ENCODE peak calls at places on chromosome 4, in four cellular contexts. One of them, this sample, is unnamed.

GRCh38 chr4:99485212-99485611 is 25.6 kb upstream of the C4orf17 start:
- ATAC-seq in GM23338: no peak
- ATAC-seq in Panc1: no peak
- ATAC-seq in stimulated activated naive CD8-positive, alpha-beta T cell treated with anti-CD3 and anti-CD28 coated beads, Interleukin-15, Interleukin-2, amounts not matched to agents 100 U/mL and 50 U/mL, for 24 hours: no peak
- ATAC-seq in this sample: no peak

GRCh38 chr4:43243433-43244116 is 351.1 kb downstream of the GRXCR1 start:
- ATAC-seq in stimulated activated naive CD8-positive, alpha-beta T cell treated with anti-CD3 and anti-CD28 coated beads, Interleukin-15, Interleukin-2, amounts not matched to agents 100 U/mL and 50 U/mL, for 24 hours: no peak
- ATAC-seq in Panc1: no peak
- ATAC-seq in GM23338: no peak
- ATAC-seq in this sample: no peak

GRCh38 chr4:26819026-26819425 is 41.6 kb upstream of the STIM2 start:
- ATAC-seq in Panc1: no peak
- ATAC-seq in GM23338: peak
- ATAC-seq in stimulated activated naive CD8-positive, alpha-beta T cell treated with anti-CD3 and anti-CD28 coated beads, Interleukin-15, Interleukin-2, amounts not matched to agents 100 U/mL and 50 U/mL, for 24 hours: no peak
- ATAC-seq in this sample: no peak

GRCh38 chr4:24322986-24323385 is 261.4 kb downstream of the DHX15 start:
- ATAC-seq in stimulated activated naive CD8-positive, alpha-beta T cell treated with anti-CD3 and anti-CD28 coated beads, Interleukin-15, Interleukin-2, amounts not matched to agents 100 U/mL and 50 U/mL, for 24 hours: no peak
- ATAC-seq in GM23338: peak
- ATAC-seq in Panc1: no peak
- ATAC-seq in this sample: no peak

GRCh38 chr4:108793413-108793812 is 30.6 kb upstream of the ETNPPL start:
- ATAC-seq in GM23338: no peak
- ATAC-seq in Panc1: no peak
- ATAC-seq in stimulated activated naive CD8-positive, alpha-beta T cell treated with anti-CD3 and anti-CD28 coated beads, Interleukin-15, Interleukin-2, amounts not matched to agents 100 U/mL and 50 U/mL, for 24 hours: no peak
- ATAC-seq in this sample: no peak

GRCh38 chr4:126740687-126741086 is 892.1 kb upstream of the INTU start:
- ATAC-seq in Panc1: no peak
- ATAC-seq in stimulated activated naive CD8-positive, alpha-beta T cell treated with anti-CD3 and anti-CD28 coated beads, Interleukin-15, Interleukin-2, amounts not matched to agents 100 U/mL and 50 U/mL, for 24 hours: no peak
- ATAC-seq in GM23338: no peak
- ATAC-seq in this sample: no peak

GRCh38 chr4:8409271-8410065 is 31.1 kb downstream of the ACOX3 start:
- ATAC-seq in stimulated activated naive CD8-positive, alpha-beta T cell treated with anti-CD3 and anti-CD28 coated beads, Interleukin-15, Interleukin-2, amounts not matched to agents 100 U/mL and 50 U/mL, for 24 hours: peak
- ATAC-seq in Panc1: peak
- ATAC-seq in GM23338: peak
- ATAC-seq in this sample: no peak

GRCh38 chr4:184980261-184980660 is 38.0 kb upstream of the HELT start:
- ATAC-seq in GM23338: no peak
- ATAC-seq in Panc1: no peak
- ATAC-seq in stimulated activated naive CD8-positive, alpha-beta T cell treated with anti-CD3 and anti-CD28 coated beads, Interleukin-15, Interleukin-2, amounts not matched to agents 100 U/mL and 50 U/mL, for 24 hours: no peak
- ATAC-seq in this sample: no peak

GRCh38 chr4:134948110-134948642 is 746.6 kb upstream of the PABPC4L start:
- ATAC-seq in GM23338: no peak
- ATAC-seq in stimulated activated naive CD8-positive, alpha-beta T cell treated with anti-CD3 and anti-CD28 coated beads, Interleukin-15, Interleukin-2, amounts not matched to agents 100 U/mL and 50 U/mL, for 24 hours: no peak
- ATAC-seq in Panc1: no peak
- ATAC-seq in this sample: no peak

GRCh38 chr4:306551-306961 is 1.3 kb upstream of the ZNF732 start:
- ATAC-seq in Panc1: no peak
- ATAC-seq in GM23338: no peak
- ATAC-seq in stimulated activated naive CD8-positive, alpha-beta T cell treated with anti-CD3 and anti-CD28 coated beads, Interleukin-15, Interleukin-2, amounts not matched to agents 100 U/mL and 50 U/mL, for 24 hours: peak
- ATAC-seq in this sample: peak

GRCh38 chr4:148795156-148795864 is 353.1 kb upstream of the NR3C2 start:
- ATAC-seq in GM23338: peak
- ATAC-seq in stimulated activated naive CD8-positive, alpha-beta T cell treated with anti-CD3 and anti-CD28 coated beads, Interleukin-15, Interleukin-2, amounts not matched to agents 100 U/mL and 50 U/mL, for 24 hours: no peak
- ATAC-seq in Panc1: no peak
- ATAC-seq in this sample: no peak

GRCh38 chr4:118879409-118879808 is 9.2 kb upstream of the SYNPO2 start:
- ATAC-seq in stimulated activated naive CD8-positive, alpha-beta T cell treated with anti-CD3 and anti-CD28 coated beads, Interleukin-15, Interleukin-2, amounts not matched to agents 100 U/mL and 50 U/mL, for 24 hours: no peak
- ATAC-seq in Panc1: no peak
- ATAC-seq in GM23338: no peak
- ATAC-seq in this sample: no peak

GRCh38 chr4:121026034-121026433 is 46.3 kb downstream of the NDNF start:
- ATAC-seq in Panc1: no peak
- ATAC-seq in stimulated activated naive CD8-positive, alpha-beta T cell treated with anti-CD3 and anti-CD28 coated beads, Interleukin-15, Interleukin-2, amounts not matched to agents 100 U/mL and 50 U/mL, for 24 hours: no peak
- ATAC-seq in GM23338: no peak
- ATAC-seq in this sample: no peak